ENCODE peak calls at places on chromosomes 11 and 22, in ten cellular contexts. O is psoas muscle; Y is cardiac muscle cell; D is lung; A is CD4-positive, CD25-positive, alpha-beta regulatory T cell; K is esophagus squamous epithelium; X is IMR-90; B is heart left ventricle; V is H1; W is mesendoderm. F is an unnamed sample. For H3K4me1, the result is how much of the 10 kb centered on the place peaks cover.

GRCh38 chr11:131666617-131667016 is 296.2 kb downstream of the NTM start:
- DNase-seq in K (no peak), A (no peak), V (no peak), B (no peak), Y (no peak), X (peak), D (no peak), W (no peak), O (no peak), F (peak)

GRCh38 chr11:86518211-86518610 is 143.5 kb downstream of the CCDC81 start:
- DNase-seq in X (no peak), A (no peak), K (no peak), Y (no peak), B (no peak), D (no peak), W (peak), O (no peak), V (no peak), F (no peak)

GRCh38 chr11:65280646-65281045 is 18.9 kb downstream of the POLA2 start:
- DNase-seq in Y (no peak), B (no peak), K (no peak), V (no peak), X (peak), A (no peak), O (no peak), W (no peak), D (no peak), F (no peak)

GRCh38 chr11:131483877-131484276 is 113.5 kb downstream of the NTM start:
- DNase-seq in D (no peak), V (no peak), A (no peak), X (no peak), W (no peak), B (no peak), Y (no peak), K (no peak), O (no peak), F (no peak)

GRCh38 chr11:105144887-105145286 is 5.3 kb upstream of the CARD18 start:
- DNase-seq in Y (peak), A (no peak), O (no peak), B (no peak), K (no peak), W (peak), D (no peak), V (no peak), X (peak), F (no peak)

GRCh38 chr11:118353084-118353710 is 6.2 kb upstream of the UBE4A start:
- DNase-seq in A (no peak), X (peak), O (no peak), Y (peak), B (no peak), W (no peak), D (no peak), K (no peak), V (no peak), F (no peak)

GRCh38 chr11:2202900-2203439 is 31.4 kb upstream of the TH start:
- DNase-seq in V (no peak), W (no peak), X (no peak), K (no peak), D (no peak), O (no peak), A (no peak), Y (no peak), B (no peak), F (peak)

GRCh38 chr11:120079750-120080610 is 57.9 kb downstream of the TRIM29 start:
- DNase-seq in A (no peak), D (no peak), X (no peak), W (peak), O (no peak), V (peak), Y (no peak), B (peak), K (no peak), F (no peak)

GRCh38 chr11:86011175-86011574 is 57.7 kb downstream of the PICALM start:
- DNase-seq in D (no peak), V (no peak), A (no peak), B (no peak), O (no peak), Y (no peak), X (no peak), W (no peak), K (no peak), F (no peak)

GRCh38 chr22:41523464-41524221 is 20.6 kb downstream of the POLR3H start:
- DNase-seq in O (peak), X (peak), D (no peak), W (peak), B (peak), A (no peak), Y (peak), V (no peak), K (no peak), F (no peak)

GRCh38 chr11:131534031-131534430 is 163.6 kb downstream of the NTM start:
- DNase-seq in D (no peak), K (no peak), X (no peak), V (no peak), Y (no peak), B (no peak), W (no peak), O (no peak), A (no peak), F (no peak)

GRCh38 chr11:44693654-44694119 is 33.1 kb upstream of the TSPAN18 start:
- DNase-seq in O (no peak), B (no peak), X (no peak), V (no peak), A (no peak), D (no peak), K (no peak), W (peak), Y (no peak), F (no peak)

GRCh38 chr11:443542-444199 is 1.9 kb upstream of the ANO9 start:
- DNase-seq in D (no peak), B (no peak), W (peak), O (no peak), K (no peak), A (no peak), X (peak), Y (no peak), V (no peak), F (no peak)

GRCh38 chr11:120034176-120034575 is 103.7 kb downstream of the TRIM29 start:
- DNase-seq in W (no peak), Y (no peak), D (no peak), V (peak), A (no peak), K (no peak), O (no peak), B (no peak), X (no peak), F (no peak)

GRCh38 chr22:24996420-24996952 is 44.0 kb downstream of the KIAA1671 start:
- DNase-seq in A (no peak), V (peak), W (peak), O (no peak), K (no peak), Y (peak), X (no peak), D (no peak), B (peak), F (no peak)

GRCh38 chr11:113034591-113034990 is 73.4 kb downstream of the NCAM1 start:
- DNase-seq in O (no peak), K (no peak), B (no peak), V (no peak), D (no peak), X (no peak), W (no peak), Y (no peak), A (no peak), F (no peak)

GRCh38 chr11:129590753-129591475 is 215.3 kb downstream of the BARX2 start:
- DNase-seq in Y (no peak), V (no peak), D (no peak), K (no peak), O (no peak), W (peak), B (no peak), X (no peak), A (no peak), F (no peak)

GRCh38 chr22:23183107-23183698 is 2.9 kb downstream of the BCR start:
- DNase-seq in X (peak), O (peak), K (no peak), W (peak), V (peak), A (no peak), Y (peak), D (peak), B (peak), F (no peak)
- H3K4me1 ChIP-seq in X (under half), O (under half), K (under half), W (under half), V (under half), A (half or more), Y (under half), D (under half), B (under half), F (half or more)

DNA sequence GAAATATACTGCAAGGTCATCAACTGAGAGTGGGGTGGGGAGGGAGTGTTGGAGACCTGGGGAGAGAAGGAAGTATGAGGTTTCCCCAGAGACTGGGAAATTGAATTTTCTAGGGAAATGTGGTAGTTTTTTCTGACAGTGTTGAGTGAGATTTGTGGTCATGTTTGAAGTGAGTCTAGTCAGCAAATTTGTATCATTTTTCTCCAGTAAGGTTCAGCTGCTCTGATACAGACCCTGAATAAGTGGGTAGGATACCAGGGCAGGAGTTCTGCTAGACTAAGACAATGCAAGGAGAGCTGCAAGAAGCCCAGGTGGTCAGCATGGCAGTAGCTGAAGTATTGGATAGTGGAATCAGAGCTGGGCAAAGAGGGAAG is 112.1 kb downstream of the PKNOX2 start:
- DNase-seq in D (no peak), A (no peak), K (no peak), V (no peak), W (no peak), O (no peak), Y (no peak), B (no peak), X (no peak), F (no peak)
- H3K4me1 ChIP-seq in D (under half), A (under half), K (under half), V (under half), W (under half), O (under half), Y (under half), B (under half), X (under half), F (under half)

GRCh38 chr22:21639359-21639758 is 2.7 kb upstream of the SDF2L1 start:
- DNase-seq in Y (no peak), X (no peak), B (no peak), D (no peak), A (no peak), K (no peak), W (no peak), V (no peak), O (no peak), F (no peak)
- H3K4me1 ChIP-seq in Y (under half), X (under half), B (under half), D (under half), A (under half), K (under half), W (under half), V (under half), O (under half), F (under half)

GRCh38 chr11:61429691-61430582 is at the start of the genes CPSF7 and SDHAF2:
- DNase-seq in O (peak), V (peak), K (peak), W (peak), D (peak), X (peak), Y (peak), B (peak), A (peak), F (peak)
- H3K4me1 ChIP-seq in O (under half), V (under half), K (under half), W (under half), D (under half), X (under half), Y (under half), B (under half), A (under half), F (under half)

GRCh38 chr11:57785072-57785471 is 23.5 kb downstream of the CTNND1 start:
- DNase-seq in O (no peak), K (no peak), B (no peak), A (no peak), V (no peak), D (no peak), Y (no peak), W (no peak), X (no peak), F (no peak)
- H3K4me1 ChIP-seq in O (under half), K (under half), B (half or more), A (under half), V (under half), D (half or more), Y (under half), W (under half), X (under half), F (half or more)